ENCODE peak calls at places on chromosomes 1 and 21, in nine cellular contexts. C is IMR-90, O is HCT116, E is kidney, W is GM23248, S is NT2/D1, F is HepG2, Q is SK-N-SH, V is neural progenitor cell. X is an unnamed sample. For H3K9me3, the result is how much of the 10 kb centered on the place peaks cover.

GRCh38 chr21:42187976-42188653 is 30.8 kb upstream of the ABCG1 start:
- DNase-seq in C (no peak), O (no peak), E (no peak), W (peak), S (no peak), F (no peak), Q (no peak), V (no peak), X (peak)

GRCh38 chr1:161440312-161440894 is 64.9 kb upstream of the FCGR2A start:
- DNase-seq in C (peak), O (no peak), E (peak), W (peak), S (peak), F (peak), Q (peak), V (peak), X (no peak)

GRCh38 chr21:43361493-43362296 is 65.2 kb downstream of the SIK1 start:
- DNase-seq in C (peak), O (no peak), E (peak), W (peak), S (no peak), F (no peak), Q (no peak), V (no peak), X (peak)

GRCh38 chr1:207822124-207822601 is 70.3 kb downstream of the CD46 start:
- DNase-seq in C (no peak), O (no peak), E (no peak), W (no peak), S (no peak), F (no peak), Q (no peak), V (no peak), X (no peak)

GRCh38 chr1:8435569-8436071 is 117.7 kb downstream of the SLC45A1 start:
- DNase-seq in C (no peak), O (no peak), E (no peak), W (no peak), S (no peak), F (no peak), Q (no peak), V (no peak), X (no peak)

GRCh38 chr21:41366522-41367151 is 4.8 kb downstream of the MX2 start:
- DNase-seq in C (peak), O (no peak), E (no peak), W (peak), S (no peak), F (peak), Q (no peak), V (no peak), X (no peak)

GRCh38 chr1:206472454-206472853 is 2.2 kb downstream of the IKBKE start:
- DNase-seq in C (peak), O (no peak), E (peak), W (peak), S (no peak), F (peak), Q (peak), V (peak), X (peak)

GRCh38 chr1:64651841-64652240 is 93.0 kb upstream of the RAVER2 start:
- DNase-seq in C (no peak), O (no peak), E (no peak), W (no peak), S (no peak), F (no peak), Q (no peak), V (no peak), X (no peak)

GRCh38 chr1:112507336-112507735 is 1.4 kb upstream of the WNT2B start:
- DNase-seq in C (no peak), O (no peak), E (no peak), W (no peak), S (no peak), F (no peak), Q (no peak), V (no peak), X (no peak)

GRCh38 chr1:46401964-46402626 is 8.0 kb downstream of the FAAH start:
- DNase-seq in C (peak), O (peak), E (peak), W (peak), S (no peak), F (peak), Q (no peak), V (peak), X (no peak)

GRCh38 chr1:165403835-165404482 is 41.0 kb downstream of the RXRG start:
- DNase-seq in C (no peak), O (peak), E (no peak), W (peak), S (peak), F (peak), Q (peak), V (peak), X (peak)

GRCh38 chr1:228150458-228151169 is 884 bp downstream of the GJC2 start:
- DNase-seq in C (peak), O (no peak), E (peak), W (peak), S (no peak), F (peak), Q (peak), V (no peak), X (no peak)

GRCh38 chr1:245179706-245180105 is 24.9 kb downstream of the KIF26B start:
- DNase-seq in C (no peak), O (no peak), E (no peak), W (no peak), S (no peak), F (no peak), Q (peak), V (no peak), X (no peak)

GRCh38 chr1:207336559-207337467 is 15.3 kb downstream of the CD55 start:
- DNase-seq in C (peak), O (no peak), E (no peak), W (no peak), S (no peak), F (peak), Q (no peak), V (no peak), X (peak)

GRCh38 chr1:178931843-178932551 is 61.1 kb upstream of the ANGPTL1 start:
- DNase-seq in C (peak), O (no peak), E (peak), W (peak), S (no peak), F (no peak), Q (no peak), V (no peak), X (no peak)

GRCh38 chr1:18100493-18101063 is 7.0 kb upstream of the IGSF21 start:
- DNase-seq in C (peak), O (peak), E (no peak), W (peak), S (no peak), F (peak), Q (peak), V (peak), X (peak)

GRCh38 chr1:77143529-77144121 is 75.6 kb downstream of the PIGK start:
- DNase-seq in C (peak), O (no peak), E (no peak), W (peak), S (no peak), F (no peak), Q (peak), V (no peak), X (no peak)

GRCh38 chr1:90716552-90717355 is at the start of gene BARHL2:
- DNase-seq in C (no peak), O (no peak), E (no peak), W (no peak), S (no peak), F (no peak), Q (no peak), V (peak), X (no peak)

GRCh38 chr1:91804546-91805023 is 81.4 kb downstream of the TGFBR3 start:
- DNase-seq in C (no peak), O (peak), E (no peak), W (no peak), S (no peak), F (no peak), Q (no peak), V (no peak), X (peak)

GRCh38 chr1:31666290-31666963 is 21.8 kb upstream of the PEF1 start:
- DNase-seq in C (peak), O (no peak), E (no peak), W (peak), S (no peak), F (no peak), Q (no peak), V (no peak), X (no peak)

GRCh38 chr21:36246080-36246631 is 73.8 kb upstream of the MORC3 start:
- DNase-seq in C (no peak), O (no peak), E (peak), W (no peak), S (no peak), F (no peak), Q (no peak), V (no peak), X (no peak)

GRCh38 chr1:52249831-52250230 is 107.9 kb downstream of the ZFYVE9 start:
- DNase-seq in C (no peak), O (no peak), E (no peak), W (no peak), S (no peak), F (no peak), Q (no peak), V (no peak), X (no peak)

GRCh38 chr1:230243146-230243545 is 176.1 kb downstream of the GALNT2 start:
- DNase-seq in C (no peak), O (no peak), E (no peak), W (no peak), S (no peak), F (no peak), Q (no peak), V (no peak), X (no peak)

GRCh38 chr1:18536356-18536755 is 55.6 kb downstream of the KLHDC7A start:
- DNase-seq in C (no peak), O (no peak), E (no peak), W (no peak), S (no peak), F (no peak), Q (no peak), V (no peak), X (no peak)

GRCh38 chr1:203536981-203537455 is 43.1 kb downstream of the OPTC start:
- DNase-seq in C (peak), O (no peak), E (no peak), W (peak), S (no peak), F (peak), Q (no peak), V (no peak), X (no peak)

GRCh38 chr1:204530932-204531331 is 14.7 kb downstream of the MDM4 start:
- DNase-seq in C (peak), O (no peak), E (no peak), W (no peak), S (no peak), F (no peak), Q (no peak), V (no peak), X (no peak)

GRCh38 chr1:14928886-14929546 is 224.5 kb upstream of the TMEM51 start:
- DNase-seq in C (no peak), O (no peak), E (no peak), W (no peak), S (no peak), F (no peak), Q (no peak), V (no peak), X (no peak)

GRCh38 chr1:201461193-201461657 is 7.8 kb downstream of the PHLDA3 start:
- DNase-seq in C (peak), O (peak), E (no peak), W (peak), S (no peak), F (peak), Q (no peak), V (no peak), X (no peak)

GRCh38 chr1:186187601-186188000 is 187.5 kb downstream of the TPR start:
- DNase-seq in C (no peak), O (no peak), E (no peak), W (no peak), S (no peak), F (no peak), Q (no peak), V (no peak), X (no peak)

GRCh38 chr1:10267319-10267718 is 56.9 kb downstream of the KIF1B start:
- DNase-seq in C (peak), O (no peak), E (no peak), W (peak), S (no peak), F (no peak), Q (no peak), V (no peak), X (no peak)

DNA sequence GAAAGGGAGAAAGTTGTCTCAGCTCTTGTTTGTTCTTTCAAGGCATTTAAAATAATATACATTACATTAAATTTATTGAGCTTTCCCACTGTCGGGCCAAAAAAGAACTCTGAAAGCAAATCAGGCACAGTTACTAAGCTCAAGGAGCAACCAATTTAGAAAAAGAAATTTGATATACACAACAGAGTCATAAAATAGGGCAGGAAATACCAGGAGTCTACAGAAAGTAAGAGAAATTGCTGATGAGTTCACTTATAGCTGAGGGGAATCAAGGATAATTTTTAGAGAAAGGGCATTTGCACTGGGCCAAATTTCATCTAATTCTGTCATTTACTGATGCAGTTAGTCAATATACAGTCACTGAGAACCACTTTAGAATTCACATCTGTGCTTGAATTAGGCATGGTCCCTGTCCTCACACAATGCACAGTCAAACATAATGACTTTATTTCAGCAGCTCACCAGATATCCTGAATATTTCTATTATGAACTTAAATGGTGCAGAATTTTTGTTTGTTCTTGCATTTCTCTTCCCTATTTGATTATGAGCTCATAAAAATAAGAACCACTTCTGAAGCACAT is 249.6 kb upstream of the BEND5 start:
- DNase-seq in C (no peak), O (no peak), E (no peak), W (no peak), S (no peak), F (no peak), Q (no peak), V (no peak), X (no peak)
- H3K9me3 ChIP-seq in C (under half), O (under half), E (under half), W (under half), S (under half), F (half or more), Q (under half), V (under half), X (under half)

GRCh38 chr1:176576670-176577069 is 113.7 kb downstream of the PAPPA2 start:
- DNase-seq in C (no peak), O (no peak), E (no peak), W (no peak), S (no peak), F (no peak), Q (no peak), V (no peak), X (no peak)
- H3K9ac ChIP-seq in C (no peak), O (no peak), E (no peak), W (no peak), S (no peak), F (no peak), Q (no peak), V (no peak), X (no peak)

GRCh38 chr1:154710091-154710490 is 102.1 kb upstream of the ADAR start:
- DNase-seq in C (no peak), O (no peak), E (no peak), W (no peak), S (no peak), F (no peak), Q (no peak), V (no peak), X (no peak)
- H3K9me3 ChIP-seq in C (under half), O (under half), E (under half), W (under half), S (under half), F (under half), Q (under half), V (under half), X (under half)

GRCh38 chr1:109807398-109807795 is 43.7 kb upstream of the EPS8L3 start:
- DNase-seq in C (no peak), O (no peak), E (peak), W (no peak), S (no peak), F (no peak), Q (no peak), V (no peak), X (peak)

GRCh38 chr1:109805486-109806180 is 41.9 kb upstream of the EPS8L3 start:
- DNase-seq in C (no peak), O (no peak), E (no peak), W (no peak), S (no peak), F (no peak), Q (no peak), V (no peak), X (peak)

GRCh38 chr1:109806733-109807397 is 43.1 kb upstream of the EPS8L3 start:
- DNase-seq in C (no peak), O (no peak), E (peak), W (no peak), S (no peak), F (no peak), Q (no peak), V (no peak), X (peak)

GRCh38 chr1:109808703-109809102 is 45.0 kb upstream of the EPS8L3 start:
- DNase-seq in C (no peak), O (no peak), E (peak), W (no peak), S (no peak), F (no peak), Q (no peak), V (no peak), X (no peak)

GRCh38 chr1:109807822-109808680 is 44.3 kb upstream of the EPS8L3 start:
- DNase-seq in C (peak), O (no peak), E (peak), W (peak), S (no peak), F (no peak), Q (no peak), V (no peak), X (no peak)
- H3K9ac ChIP-seq in C (no peak), O (no peak), E (no peak), W (no peak), S (no peak), F (no peak), Q (no peak), V (no peak), X (peak)

GRCh38 chr1:198595765-198596164 is 43.1 kb upstream of the PTPRC start:
- DNase-seq in C (no peak), O (no peak), E (no peak), W (no peak), S (no peak), F (no peak), Q (no peak), V (no peak), X (no peak)

GRCh38 chr1:198588845-198589244 is 48.4 kb upstream of the ATP6V1G3 start:
- DNase-seq in C (no peak), O (no peak), E (no peak), W (no peak), S (no peak), F (no peak), Q (no peak), V (no peak), X (no peak)

GRCh38 chr1:198590454-198590853 is 48.4 kb upstream of the PTPRC start:
- DNase-seq in C (no peak), O (no peak), E (no peak), W (no peak), S (no peak), F (no peak), Q (no peak), V (no peak), X (no peak)
- H3K9me3 ChIP-seq in C (under half), O (under half), E (under half), W (under half), S (under half), F (under half), Q (under half), V (under half), X (under half)

GRCh38 chr1:221564891-221565290 is 177.0 kb downstream of the DUSP10 start:
- DNase-seq in C (no peak), O (no peak), E (no peak), W (no peak), S (no peak), F (no peak), Q (no peak), V (no peak), X (no peak)
- H3K9ac ChIP-seq in C (no peak), O (no peak), E (no peak), W (no peak), S (no peak), F (no peak), Q (no peak), V (no peak), X (no peak)